ENCODE peak calls at places on chromosome 2, in ten cellular contexts. E is hepatic stellate cell; K is AG09319; S is activated gamma-delta T cell; T is psoas muscle; I is NCI-H1092 treated with DMSO at 0.1 percent for 48 hours; M is myocyte; W is stimulated activated CD8-positive, alpha-beta memory T cell treated with anti-CD3 and anti-CD28 coated beads, Interleukin-15, amount 100 ng/mL, for 4 hours; Z is GM12878; H is NCI-H524 treated with DMSO at 0.1 percent for 48 hours. R is an unnamed sample.

GRCh38 chr2:23925702-23926288 is 1.1 kb downstream of the ATAD2B start:
- DNase-seq in E (peak), K (no peak), S (no peak), T (peak), I (peak), M (peak), W (peak), Z (peak), H (no peak), R (peak)

GRCh38 chr2:98664323-98664722 is 55.9 kb downstream of the UNC50 start:
- DNase-seq in E (no peak), K (no peak), S (no peak), T (no peak), I (no peak), M (peak), W (no peak), Z (no peak), H (no peak), R (no peak)

GRCh38 chr2:50042794-50043193 is 888.5 kb upstream of the FSHR start:
- DNase-seq in E (no peak), K (no peak), S (no peak), T (no peak), I (no peak), M (no peak), W (no peak), Z (no peak), H (no peak), R (no peak)

GRCh38 chr2:106841886-106842645 is 43.9 kb downstream of the ST6GAL2 start:
- DNase-seq in E (no peak), K (no peak), S (no peak), T (no peak), I (peak), M (no peak), W (no peak), Z (no peak), H (peak), R (no peak)

GRCh38 chr2:188869560-188869959 is 104.6 kb upstream of the COL3A1 start:
- DNase-seq in E (no peak), K (no peak), S (no peak), T (no peak), I (no peak), M (peak), W (no peak), Z (no peak), H (no peak), R (peak)

GRCh38 chr2:240389302-240389805 is 46.1 kb upstream of the GPC1 start:
- DNase-seq in E (no peak), K (no peak), S (no peak), T (no peak), I (no peak), M (no peak), W (no peak), Z (no peak), H (no peak), R (no peak)

GRCh38 chr2:241134711-241135110 is 14.6 kb downstream of the PASK start:
- DNase-seq in E (no peak), K (no peak), S (no peak), T (no peak), I (no peak), M (no peak), W (no peak), Z (no peak), H (no peak), R (no peak)

GRCh38 chr2:26772064-26773001 is 8.2 kb downstream of the SLC35F6 start:
- DNase-seq in E (no peak), K (peak), S (no peak), T (peak), I (no peak), M (peak), W (no peak), Z (no peak), H (peak), R (no peak)

GRCh38 chr2:127572841-127573240 is 37.4 kb downstream of the MYO7B start:
- DNase-seq in E (no peak), K (no peak), S (no peak), T (no peak), I (no peak), M (no peak), W (no peak), Z (no peak), H (no peak), R (no peak)

GRCh38 chr2:10550206-10551001 is 102.3 kb upstream of the ODC1 start:
- DNase-seq in E (no peak), K (no peak), S (no peak), T (no peak), I (no peak), M (no peak), W (no peak), Z (no peak), H (no peak), R (no peak)

GRCh38 chr2:127652786-127653357 is 6.9 kb downstream of the GPR17 start:
- DNase-seq in E (no peak), K (no peak), S (no peak), T (peak), I (no peak), M (no peak), W (no peak), Z (no peak), H (no peak), R (no peak)

GRCh38 chr2:150520088-150520487 is 32.6 kb upstream of the RND3 start:
- DNase-seq in E (no peak), K (no peak), S (no peak), T (no peak), I (no peak), M (no peak), W (no peak), Z (no peak), H (no peak), R (no peak)

GRCh38 chr2:134220525-134220924 is 33.3 kb upstream of the MGAT5 start:
- DNase-seq in E (no peak), K (no peak), S (no peak), T (no peak), I (no peak), M (no peak), W (no peak), Z (no peak), H (no peak), R (no peak)

GRCh38 chr2:165839610-165840009 is 45.6 kb upstream of the GALNT3 start:
- DNase-seq in E (peak), K (no peak), S (no peak), T (no peak), I (no peak), M (no peak), W (no peak), Z (no peak), H (no peak), R (no peak)

GRCh38 chr2:217065695-217066405 is 206.0 kb upstream of the TNP1 start:
- DNase-seq in E (peak), K (peak), S (no peak), T (no peak), I (no peak), M (no peak), W (no peak), Z (no peak), H (no peak), R (no peak)

GRCh38 chr2:177262137-177262536 is 2.4 kb downstream of the NFE2L2 start:
- DNase-seq in E (no peak), K (no peak), S (no peak), T (no peak), I (no peak), M (no peak), W (no peak), Z (no peak), H (no peak), R (no peak)

GRCh38 chr2:121471571-121472464 is 58.9 kb upstream of the RNU4ATAC start:
- DNase-seq in E (peak), K (no peak), S (no peak), T (no peak), I (no peak), M (no peak), W (no peak), Z (no peak), H (no peak), R (no peak)

R was measured in COLO829.